ENCODE peak calls at places on chromosomes 16 and 17, in five cellular contexts. L is H7, R is Peyer's patch, P is IMR-90, T is lung. I is an unnamed sample. For H3K36me3 and H3K27me3, the result is how much of the 10 kb centered on the place peaks cover.

GRCh38 chr17:36731806-36732205 is 130.4 kb downstream of the MRM1 start:
- DNase-seq in L (peak), R (no peak), P (no peak), T (no peak), I (no peak)

GRCh38 chr16:8935989-8936388 is 27.7 kb downstream of the USP7 start:
- DNase-seq in L (peak), R (peak), P (no peak), T (no peak), I (no peak)

GRCh38 chr16:84041881-84042280 is 714 bp downstream of the SLC38A8 start:
- DNase-seq in L (peak), R (no peak), P (no peak), T (no peak), I (no peak)

GRCh38 chr17:40251576-40251975 is 32.5 kb downstream of the WIPF2 start:
- DNase-seq in L (no peak), R (no peak), P (peak), T (no peak), I (peak)

GRCh38 chr17:61196799-61197198 is 202.8 kb upstream of the TBX2 start:
- DNase-seq in L (no peak), R (no peak), P (peak), T (no peak), I (peak)

GRCh38 chr17:80187493-80187892 is 17.7 kb downstream of the CARD14 start:
- DNase-seq in L (no peak), R (no peak), P (no peak), T (peak), I (no peak)

GRCh38 chr17:17025621-17026020 is 16.6 kb upstream of the MPRIP start:
- DNase-seq in L (no peak), R (no peak), P (no peak), T (no peak), I (no peak)

GRCh38 chr17:49873466-49873865 is 25.6 kb upstream of the TAC4 start:
- DNase-seq in L (no peak), R (no peak), P (no peak), T (peak), I (no peak)

GRCh38 chr17:1783834-1784611 is 22.2 kb downstream of the SERPINF1 start:
- DNase-seq in L (peak), R (peak), P (peak), T (peak), I (peak)

GRCh38 chr17:56884483-56885144 is 29.2 kb downstream of the TRIM25 start:
- DNase-seq in L (no peak), R (no peak), P (no peak), T (no peak), I (no peak)

GRCh38 chr17:47013341-47013740 is 34.3 kb upstream of the RPRML start:
- DNase-seq in L (no peak), R (no peak), P (no peak), T (no peak), I (no peak)

GRCh38 chr17:58268326-58268725 is 12.4 kb downstream of the MPO start:
- DNase-seq in L (peak), R (peak), P (no peak), T (no peak), I (no peak)

GRCh38 chr17:10127819-10128375 is 70.5 kb downstream of the GAS7 start:
- DNase-seq in L (peak), R (peak), P (peak), T (peak), I (peak)

GRCh38 chr17:76241205-76241539 is 879 bp upstream of the RNF157 start:
- DNase-seq in L (no peak), R (no peak), P (no peak), T (no peak), I (peak)

GRCh38 chr17:9890124-9890523 is 14.9 kb downstream of the RCVRN start:
- DNase-seq in L (peak), R (no peak), P (no peak), T (no peak), I (no peak)

GRCh38 chr17:68222586-68222985 is 25.3 kb upstream of the AMZ2 start:
- DNase-seq in L (no peak), R (no peak), P (no peak), T (no peak), I (no peak)

GRCh38 chr16:22077700-22078313 is 14.5 kb upstream of the VWA3A start:
- DNase-seq in L (peak), R (peak), P (peak), T (peak), I (peak)

GRCh38 chr16:28609631-28610594 is at the start of gene SULT1A1:
- DNase-seq in L (peak), R (no peak), P (no peak), T (peak), I (no peak)

GRCh38 chr16:7853197-7853596 is 520.6 kb downstream of the RBFOX1 start:
- DNase-seq in L (no peak), R (no peak), P (no peak), T (no peak), I (no peak)

GRCh38 chr16:64475627-64476351 is 646.1 kb downstream of the CDH11 start:
- DNase-seq in L (no peak), R (no peak), P (peak), T (no peak), I (peak)

GRCh38 chr17:1045456-1045855 is 48.5 kb downstream of the TIMM22 start:
- DNase-seq in L (no peak), R (no peak), P (no peak), T (no peak), I (no peak)

GRCh38 chr17:78683031-78683961 is 98.8 kb downstream of the CYTH1 start:
- DNase-seq in L (no peak), R (no peak), P (no peak), T (no peak), I (no peak)

GRCh38 chr17:78680436-78680835 is 101.6 kb downstream of the CYTH1 start:
- DNase-seq in L (no peak), R (no peak), P (no peak), T (no peak), I (no peak)

GRCh38 chr17:78684026-78684425 is 98.0 kb downstream of the CYTH1 start:
- DNase-seq in L (no peak), R (no peak), P (no peak), T (no peak), I (no peak)

GRCh38 chr17:78679495-78680395 is 102.3 kb downstream of the CYTH1 start:
- DNase-seq in L (no peak), R (no peak), P (no peak), T (no peak), I (no peak)

DNA sequence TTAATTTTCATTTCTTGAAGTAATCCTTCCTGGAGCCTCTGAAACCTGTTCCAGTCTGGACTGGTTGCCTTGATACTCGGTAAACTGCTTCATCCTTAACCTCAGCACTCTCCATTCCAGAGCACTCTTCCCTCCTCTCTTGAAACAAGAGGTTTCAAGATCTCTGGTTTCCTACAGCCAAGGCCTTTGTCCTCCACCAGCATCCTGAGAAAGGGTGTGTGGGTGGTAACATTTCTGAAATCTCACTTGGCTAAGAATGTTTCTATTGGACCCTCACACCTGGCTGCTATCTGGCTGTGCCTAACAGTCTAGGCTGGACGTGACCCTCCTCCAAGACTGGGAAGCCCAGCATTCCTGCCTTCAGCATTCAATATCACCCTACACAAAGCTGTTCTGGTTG is 99.7 kb downstream of the CYTH1 start:
- DNase-seq in L (no peak), R (no peak), P (no peak), T (no peak), I (no peak)
- H3K36me3 ChIP-seq in L (under half), R (half or more), P (under half), T (under half), I (under half)

GRCh38 chr17:48728232-48729231 is at the start of gene HOXB13:
- DNase-seq in L (peak), R (no peak), P (peak), T (no peak), I (peak)

GRCh38 chr17:48730240-48730550 is 1.6 kb upstream of the HOXB13 start:
- DNase-seq in L (no peak), R (no peak), P (no peak), T (no peak), I (no peak)

GRCh38 chr17:48727415-48728175 is 955 bp downstream of the HOXB13 start:
- DNase-seq in L (no peak), R (no peak), P (no peak), T (no peak), I (no peak)

GRCh38 chr17:48731355-48731754 is 2.8 kb upstream of the HOXB13 start:
- DNase-seq in L (no peak), R (no peak), P (no peak), T (no peak), I (no peak)

GRCh38 chr17:48729335-48730239 is 1.0 kb upstream of the HOXB13 start:
- DNase-seq in L (no peak), R (no peak), P (no peak), T (no peak), I (no peak)
- H3K27me3 ChIP-seq in L (half or more), R (under half), P (half or more), T (under half), I (half or more)

DNA sequence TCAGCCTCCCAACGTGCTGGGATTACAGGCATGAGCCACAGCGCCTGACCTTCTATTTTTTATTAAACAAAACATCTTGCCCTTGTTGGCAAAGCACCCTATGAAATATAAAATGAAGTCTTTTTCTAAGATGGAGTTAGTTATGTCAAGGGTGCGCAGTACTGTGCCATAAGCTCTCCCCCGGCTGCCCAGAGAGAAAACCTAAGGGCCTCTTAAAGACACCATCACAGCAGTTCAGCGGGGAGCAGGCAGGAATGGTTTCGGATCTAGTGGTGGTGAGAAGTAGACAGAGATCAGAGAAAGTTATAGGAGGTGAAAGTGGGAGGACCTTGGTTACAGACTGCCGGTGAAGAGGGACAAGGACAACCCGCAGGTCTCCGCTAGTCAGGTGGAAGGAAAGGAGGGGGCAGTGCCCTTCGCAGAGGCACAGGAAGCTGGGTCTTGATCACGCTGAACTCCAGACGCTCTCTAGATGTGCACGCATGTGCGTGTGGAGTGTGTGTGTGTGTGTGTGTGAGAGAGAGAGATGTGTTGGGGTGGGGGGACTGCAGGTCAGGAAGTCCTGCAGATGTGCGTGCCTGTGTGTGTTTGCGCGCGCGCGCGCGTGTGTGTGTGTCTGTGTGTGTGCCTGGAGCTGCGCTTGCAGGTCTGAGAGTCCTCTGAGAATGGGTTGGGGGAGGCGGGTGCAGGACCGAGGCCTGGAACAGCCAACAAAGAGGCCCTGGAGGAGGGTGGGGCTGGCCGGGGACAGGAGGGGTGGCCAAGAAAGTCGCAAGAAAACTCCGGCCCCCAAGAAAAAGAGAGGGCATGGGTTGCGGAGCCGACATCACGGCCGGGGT is 748 bp upstream of the CMTM3 start:
- DNase-seq in L (peak), R (peak), P (peak), T (peak), I (no peak)
- H3K4me3 ChIP-seq in L (peak), R (peak), P (peak), T (peak), I (peak)

GRCh38 chr16:1705688-1706385 is at the start of gene MAPK8IP3:
- DNase-seq in L (peak), R (peak), P (peak), T (peak), I (peak)

GRCh38 chr16:1696863-1697262 is 9.1 kb upstream of the MAPK8IP3 start:
- DNase-seq in L (no peak), R (no peak), P (no peak), T (no peak), I (no peak)

GRCh38 chr16:1698680-1699079 is 7.3 kb upstream of the MAPK8IP3 start:
- DNase-seq in L (no peak), R (no peak), P (no peak), T (no peak), I (no peak)

GRCh38 chr16:1701216-1701878 is 4.6 kb upstream of the MAPK8IP3 start:
- DNase-seq in L (no peak), R (no peak), P (no peak), T (no peak), I (no peak)

DNA sequence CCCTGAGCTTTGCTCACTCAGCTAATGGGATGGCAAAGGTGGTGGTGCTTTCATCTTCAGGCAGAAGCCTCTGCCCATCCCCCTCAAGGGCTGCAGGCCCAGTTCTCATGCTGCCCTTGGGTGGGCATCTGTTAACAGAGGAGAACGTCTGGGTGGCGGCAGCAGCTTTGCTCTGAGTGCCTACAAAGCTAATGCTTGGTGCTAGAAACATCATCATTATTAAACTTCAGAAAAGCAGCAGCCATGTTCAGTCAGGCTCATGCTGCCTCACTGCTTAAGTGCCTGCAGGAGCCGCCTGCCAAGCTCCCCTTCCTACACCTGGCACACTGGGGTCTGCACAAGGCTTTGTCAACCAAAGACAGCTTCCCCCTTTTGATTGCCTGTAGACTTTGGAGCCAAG is 5.7 kb upstream of the MAPK8IP3 start:
- DNase-seq in L (no peak), R (no peak), P (no peak), T (no peak), I (no peak)
- H3K36me3 ChIP-seq in L (under half), R (under half), P (under half), T (under half), I (under half)

GRCh38 chr17:34312080-34312479 is 7.2 kb upstream of the CCL8 start:
- DNase-seq in L (no peak), R (no peak), P (peak), T (no peak), I (peak)
- H3K27me3 ChIP-seq in L (under half), R (under half), P (under half), T (under half), I (under half)

DNA sequence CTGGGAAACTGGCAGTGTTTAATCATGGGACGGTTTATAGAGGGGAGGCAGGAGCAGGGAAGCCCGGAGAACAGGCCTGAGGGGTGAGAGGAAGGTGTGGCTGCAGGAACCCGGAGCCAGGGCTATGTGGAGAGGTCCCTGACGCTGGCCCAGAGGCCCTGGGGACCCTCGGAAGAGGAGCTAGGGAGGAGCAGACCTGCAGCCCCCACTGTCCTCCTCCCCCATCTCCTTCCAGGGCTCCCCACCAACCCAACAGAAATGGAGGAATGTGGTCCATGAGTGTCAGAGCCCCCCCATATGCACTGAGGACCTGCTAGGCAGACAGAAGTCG is 20.3 kb downstream of the TMEM235 start:
- DNase-seq in L (no peak), R (no peak), P (no peak), T (no peak), I (no peak)
- H3K4me3 ChIP-seq in L (no peak), R (no peak), P (no peak), T (no peak), I (no peak)